ENCODE peak calls at places on chromosomes 6 and 20, in four cellular contexts. F, N, B and J are unnamed samples.

GRCh38 chr6:142796571-142796970 is 148.4 kb downstream of the HIVEP2 start:
- DNase-seq in B (no peak), F (no peak), N (no peak), J (no peak)

GRCh38 chr20:56851552-56851951 is 222.4 kb downstream of the TFAP2C start:
- DNase-seq in B (no peak), N (no peak), F (no peak), J (no peak)

GRCh38 chr6:3911614-3912336 is 62.6 kb downstream of the FAM50B start:
- DNase-seq in B (peak; percentile 73), F (no peak), N (peak; percentile 98), J (peak; percentile 55)

GRCh38 chr6:159116343-159116742 is 52.9 kb upstream of the FNDC1 start:
- DNase-seq in N (no peak), F (no peak), B (no peak), J (no peak)

GRCh38 chr6:78243519-78243918 is 590.7 kb downstream of the MEI4 start:
- DNase-seq in N (peak; percentile 16), F (no peak), B (no peak), J (no peak)

GRCh38 chr20:47733892-47734291 is 51.4 kb downstream of the SULF2 start:
- DNase-seq in B (no peak), N (no peak), F (no peak), J (no peak)

GRCh38 chr6:17714879-17715860 is 8.4 kb upstream of the NUP153 start:
- DNase-seq in B (no peak), F (no peak), N (peak; percentile 89), J (no peak)

GRCh38 chr20:4677846-4678245 is 43.9 kb upstream of the PRND start:
- DNase-seq in B (no peak), N (no peak), F (no peak), J (no peak)

GRCh38 chr6:16704706-16705402 is 56.4 kb downstream of the ATXN1 start:
- DNase-seq in N (peak; percentile 54), B (no peak), F (no peak), J (no peak)

GRCh38 chr6:40907198-40907701 is 131.8 kb downstream of the UNC5CL start:
- DNase-seq in N (peak; percentile 95), F (no peak), B (peak; percentile 60), J (no peak)

GRCh38 chr6:43181621-43181941 is 415 bp upstream of the CUL9 start:
- DNase-seq in F (no peak), N (no peak), B (no peak), J (no peak)

GRCh38 chr20:62004614-62005013 is 61.1 kb downstream of the TAF4 start:
- DNase-seq in N (no peak), B (no peak), F (no peak), J (no peak)
- H3K27ac ChIP-seq in N (no peak overlapping the region), B (no peak overlapping the region), F (no peak overlapping the region), J (no peak overlapping the region)

DNA sequence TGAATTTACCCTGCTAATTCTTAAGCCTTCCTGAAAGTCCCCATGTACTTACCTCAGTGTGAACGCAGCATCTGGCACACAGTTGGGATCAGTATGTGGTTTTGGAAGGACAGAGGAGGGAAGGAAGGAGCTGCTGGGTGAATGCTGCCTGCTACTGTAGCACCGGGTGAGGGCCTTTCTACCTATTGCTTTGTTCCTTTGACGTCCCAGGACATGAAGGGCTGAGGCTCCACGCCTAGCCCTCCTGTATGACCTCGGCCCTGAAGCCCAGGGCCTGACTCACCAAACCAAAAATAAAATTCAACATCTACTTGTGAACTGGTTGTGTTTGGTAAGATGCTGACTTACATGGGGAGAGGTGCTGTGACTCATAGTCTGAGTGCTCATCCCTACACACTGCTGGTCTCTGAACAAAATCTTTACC is 51.1 kb downstream of the ARID1B start:
- DNase-seq in B (no peak), F (no peak), N (peak; percentile 83), J (no peak)
- H3K27ac ChIP-seq in B (peak overlapping the region; percentile 57), F (no peak overlapping the region), N (peak overlapping the region; percentile 99), J (no peak overlapping the region)

DNA sequence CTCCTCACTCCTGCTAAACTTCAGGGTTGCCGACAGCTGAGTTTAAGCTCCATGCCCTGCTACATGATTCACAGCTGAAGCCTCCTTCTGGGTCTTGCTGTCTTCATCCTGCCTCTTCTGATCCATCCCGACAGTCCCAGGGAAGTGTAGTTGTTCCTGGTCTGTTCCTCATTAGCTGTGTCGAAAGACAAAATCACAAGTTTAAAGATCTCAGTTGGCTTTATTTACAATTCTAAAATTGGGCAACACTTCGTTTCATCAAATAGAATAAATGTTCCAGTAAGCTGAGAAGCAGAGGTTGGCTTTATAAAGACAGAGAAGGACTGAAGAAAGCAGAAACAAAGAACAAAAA is 4.1 kb upstream of the SLC2A10 start:
- DNase-seq in N (no peak), F (no peak), B (no peak), J (no peak)
- H3K27ac ChIP-seq in N (no peak overlapping the region), F (no peak overlapping the region), B (no peak overlapping the region), J (no peak overlapping the region)

GRCh38 chr6:144725731-144726522 is 440.8 kb downstream of the UTRN start:
- DNase-seq in F (no peak), N (peak; percentile 50), B (peak; percentile 56), J (no peak)
- H3K27ac ChIP-seq in F (no peak overlapping the region), N (no peak overlapping the region), B (no peak overlapping the region), J (no peak overlapping the region)